ENCODE peak calls at places on chromosomes 11 and 22, in nine cellular contexts. One of them, this sample, is unnamed.

GRCh38 chr22:39351689-39352214 is 2.0 kb downstream of the SYNGR1 start:
- DNase-seq in Peyer's patch: no peak
- DNase-seq in CD4-positive, CD25-positive, alpha-beta regulatory T cell: no peak
- DNase-seq in substantia nigra: no peak
- DNase-seq in gastrocnemius medialis: no peak
- DNase-seq in cardiac muscle cell: peak
- DNase-seq in dorsolateral prefrontal cortex: no peak
- DNase-seq in thoracic aorta: no peak
- DNase-seq in CD4-positive, alpha-beta T cell: no peak
- DNase-seq in this sample: no peak

GRCh38 chr11:45771942-45772522 is 32.9 kb upstream of the SLC35C1 start:
- DNase-seq in Peyer's patch: peak
- DNase-seq in CD4-positive, CD25-positive, alpha-beta regulatory T cell: peak
- DNase-seq in cardiac muscle cell: peak
- DNase-seq in thoracic aorta: peak
- DNase-seq in CD4-positive, alpha-beta T cell: peak
- DNase-seq in substantia nigra: peak
- DNase-seq in gastrocnemius medialis: peak
- DNase-seq in dorsolateral prefrontal cortex: peak
- DNase-seq in this sample: peak

GRCh38 chr11:120527111-120527748 is 15.7 kb downstream of the GRIK4 start:
- DNase-seq in dorsolateral prefrontal cortex: no peak
- DNase-seq in Peyer's patch: no peak
- DNase-seq in thoracic aorta: no peak
- DNase-seq in gastrocnemius medialis: no peak
- DNase-seq in CD4-positive, alpha-beta T cell: no peak
- DNase-seq in substantia nigra: no peak
- DNase-seq in CD4-positive, CD25-positive, alpha-beta regulatory T cell: no peak
- DNase-seq in cardiac muscle cell: no peak
- DNase-seq in this sample: no peak

GRCh38 chr11:83459802-83460201 is 173.6 kb upstream of the CCDC90B start:
- DNase-seq in CD4-positive, alpha-beta T cell: no peak
- DNase-seq in dorsolateral prefrontal cortex: no peak
- DNase-seq in thoracic aorta: no peak
- DNase-seq in CD4-positive, CD25-positive, alpha-beta regulatory T cell: no peak
- DNase-seq in substantia nigra: no peak
- DNase-seq in cardiac muscle cell: no peak
- DNase-seq in gastrocnemius medialis: no peak
- DNase-seq in Peyer's patch: no peak
- DNase-seq in this sample: no peak

GRCh38 chr11:71251761-71252433 is 480 bp downstream of the SHANK2 start:
- DNase-seq in Peyer's patch: peak
- DNase-seq in cardiac muscle cell: peak
- DNase-seq in CD4-positive, alpha-beta T cell: no peak
- DNase-seq in CD4-positive, CD25-positive, alpha-beta regulatory T cell: no peak
- DNase-seq in thoracic aorta: no peak
- DNase-seq in substantia nigra: no peak
- DNase-seq in gastrocnemius medialis: no peak
- DNase-seq in dorsolateral prefrontal cortex: no peak
- DNase-seq in this sample: no peak

GRCh38 chr11:113994077-113994954 is 19.4 kb downstream of the HTR3A start:
- DNase-seq in cardiac muscle cell: peak
- DNase-seq in Peyer's patch: no peak
- DNase-seq in substantia nigra: no peak
- DNase-seq in CD4-positive, CD25-positive, alpha-beta regulatory T cell: peak
- DNase-seq in thoracic aorta: no peak
- DNase-seq in gastrocnemius medialis: no peak
- DNase-seq in CD4-positive, alpha-beta T cell: peak
- DNase-seq in dorsolateral prefrontal cortex: no peak
- DNase-seq in this sample: no peak

GRCh38 chr22:45064313-45065268 is 54.8 kb upstream of the PHF21B start:
- DNase-seq in dorsolateral prefrontal cortex: no peak
- DNase-seq in cardiac muscle cell: no peak
- DNase-seq in Peyer's patch: no peak
- DNase-seq in thoracic aorta: no peak
- DNase-seq in CD4-positive, alpha-beta T cell: no peak
- DNase-seq in CD4-positive, CD25-positive, alpha-beta regulatory T cell: peak
- DNase-seq in substantia nigra: no peak
- DNase-seq in gastrocnemius medialis: no peak
- DNase-seq in this sample: no peak

GRCh38 chr11:71490731-71491390 is 36.2 kb upstream of the KRTAP5-7 start:
- DNase-seq in substantia nigra: no peak
- DNase-seq in CD4-positive, CD25-positive, alpha-beta regulatory T cell: no peak
- DNase-seq in thoracic aorta: no peak
- DNase-seq in Peyer's patch: peak
- DNase-seq in dorsolateral prefrontal cortex: no peak
- DNase-seq in cardiac muscle cell: no peak
- DNase-seq in gastrocnemius medialis: no peak
- DNase-seq in CD4-positive, alpha-beta T cell: no peak
- DNase-seq in this sample: no peak

GRCh38 chr11:123166095-123166559 is 28.9 kb downstream of the CLMP start:
- DNase-seq in CD4-positive, CD25-positive, alpha-beta regulatory T cell: peak
- DNase-seq in thoracic aorta: no peak
- DNase-seq in CD4-positive, alpha-beta T cell: no peak
- DNase-seq in gastrocnemius medialis: no peak
- DNase-seq in cardiac muscle cell: peak
- DNase-seq in substantia nigra: no peak
- DNase-seq in dorsolateral prefrontal cortex: no peak
- DNase-seq in Peyer's patch: peak
- DNase-seq in this sample: no peak

GRCh38 chr11:107172996-107173395 is 154.7 kb upstream of the GUCY1A2 start:
- DNase-seq in CD4-positive, CD25-positive, alpha-beta regulatory T cell: no peak
- DNase-seq in cardiac muscle cell: no peak
- DNase-seq in thoracic aorta: no peak
- DNase-seq in dorsolateral prefrontal cortex: no peak
- DNase-seq in substantia nigra: no peak
- DNase-seq in Peyer's patch: no peak
- DNase-seq in CD4-positive, alpha-beta T cell: no peak
- DNase-seq in gastrocnemius medialis: no peak
- DNase-seq in this sample: no peak

GRCh38 chr22:44611880-44612496 is 90.0 kb upstream of the PRR5 start:
- DNase-seq in dorsolateral prefrontal cortex: no peak
- DNase-seq in thoracic aorta: no peak
- DNase-seq in CD4-positive, alpha-beta T cell: no peak
- DNase-seq in CD4-positive, CD25-positive, alpha-beta regulatory T cell: no peak
- DNase-seq in cardiac muscle cell: no peak
- DNase-seq in substantia nigra: no peak
- DNase-seq in Peyer's patch: no peak
- DNase-seq in gastrocnemius medialis: no peak
- DNase-seq in this sample: no peak

GRCh38 chr11:28104984-28105383 is 3.0 kb downstream of the KIF18A start:
- DNase-seq in thoracic aorta: no peak
- DNase-seq in CD4-positive, alpha-beta T cell: no peak
- DNase-seq in cardiac muscle cell: no peak
- DNase-seq in CD4-positive, CD25-positive, alpha-beta regulatory T cell: no peak
- DNase-seq in dorsolateral prefrontal cortex: no peak
- DNase-seq in gastrocnemius medialis: no peak
- DNase-seq in substantia nigra: no peak
- DNase-seq in Peyer's patch: no peak
- DNase-seq in this sample: no peak

GRCh38 chr11:82889133-82890001 is 10.9 kb downstream of the PRCP start:
- DNase-seq in CD4-positive, alpha-beta T cell: no peak
- DNase-seq in thoracic aorta: no peak
- DNase-seq in gastrocnemius medialis: no peak
- DNase-seq in substantia nigra: no peak
- DNase-seq in cardiac muscle cell: no peak
- DNase-seq in Peyer's patch: no peak
- DNase-seq in dorsolateral prefrontal cortex: no peak
- DNase-seq in CD4-positive, CD25-positive, alpha-beta regulatory T cell: no peak
- DNase-seq in this sample: no peak

GRCh38 chr11:8863838-8864237 is 47.2 kb upstream of the AKIP1 start:
- DNase-seq in dorsolateral prefrontal cortex: no peak
- DNase-seq in Peyer's patch: no peak
- DNase-seq in substantia nigra: no peak
- DNase-seq in CD4-positive, alpha-beta T cell: no peak
- DNase-seq in CD4-positive, CD25-positive, alpha-beta regulatory T cell: no peak
- DNase-seq in thoracic aorta: no peak
- DNase-seq in cardiac muscle cell: no peak
- DNase-seq in gastrocnemius medialis: no peak
- DNase-seq in this sample: no peak

GRCh38 chr22:43162412-43163150 is 11.2 kb downstream of the TSPO start:
- DNase-seq in gastrocnemius medialis: no peak
- DNase-seq in cardiac muscle cell: no peak
- DNase-seq in dorsolateral prefrontal cortex: no peak
- DNase-seq in substantia nigra: no peak
- DNase-seq in thoracic aorta: no peak
- DNase-seq in CD4-positive, CD25-positive, alpha-beta regulatory T cell: no peak
- DNase-seq in Peyer's patch: no peak
- DNase-seq in CD4-positive, alpha-beta T cell: no peak
- DNase-seq in this sample: no peak

GRCh38 chr11:68903288-68903630 is 373 bp downstream of the MRPL21 start:
- DNase-seq in cardiac muscle cell: no peak
- DNase-seq in CD4-positive, CD25-positive, alpha-beta regulatory T cell: no peak
- DNase-seq in substantia nigra: no peak
- DNase-seq in CD4-positive, alpha-beta T cell: no peak
- DNase-seq in Peyer's patch: no peak
- DNase-seq in dorsolateral prefrontal cortex: no peak
- DNase-seq in thoracic aorta: no peak
- DNase-seq in gastrocnemius medialis: no peak
- DNase-seq in this sample: no peak

GRCh38 chr11:491358-491757 is 15.7 kb downstream of the RNH1 start:
- DNase-seq in CD4-positive, alpha-beta T cell: no peak
- DNase-seq in Peyer's patch: no peak
- DNase-seq in dorsolateral prefrontal cortex: no peak
- DNase-seq in gastrocnemius medialis: no peak
- DNase-seq in substantia nigra: no peak
- DNase-seq in CD4-positive, CD25-positive, alpha-beta regulatory T cell: no peak
- DNase-seq in cardiac muscle cell: no peak
- DNase-seq in thoracic aorta: no peak
- DNase-seq in this sample: no peak
- H3K27ac ChIP-seq in CD4-positive, alpha-beta T cell: no peak
- H3K27ac ChIP-seq in Peyer's patch: no peak
- H3K27ac ChIP-seq in dorsolateral prefrontal cortex: no peak
- H3K27ac ChIP-seq in gastrocnemius medialis: no peak
- H3K27ac ChIP-seq in substantia nigra: no peak
- H3K27ac ChIP-seq in CD4-positive, CD25-positive, alpha-beta regulatory T cell: no peak
- H3K27ac ChIP-seq in cardiac muscle cell: no peak
- H3K27ac ChIP-seq in thoracic aorta: no peak
- H3K27ac ChIP-seq in this sample: no peak

DNA sequence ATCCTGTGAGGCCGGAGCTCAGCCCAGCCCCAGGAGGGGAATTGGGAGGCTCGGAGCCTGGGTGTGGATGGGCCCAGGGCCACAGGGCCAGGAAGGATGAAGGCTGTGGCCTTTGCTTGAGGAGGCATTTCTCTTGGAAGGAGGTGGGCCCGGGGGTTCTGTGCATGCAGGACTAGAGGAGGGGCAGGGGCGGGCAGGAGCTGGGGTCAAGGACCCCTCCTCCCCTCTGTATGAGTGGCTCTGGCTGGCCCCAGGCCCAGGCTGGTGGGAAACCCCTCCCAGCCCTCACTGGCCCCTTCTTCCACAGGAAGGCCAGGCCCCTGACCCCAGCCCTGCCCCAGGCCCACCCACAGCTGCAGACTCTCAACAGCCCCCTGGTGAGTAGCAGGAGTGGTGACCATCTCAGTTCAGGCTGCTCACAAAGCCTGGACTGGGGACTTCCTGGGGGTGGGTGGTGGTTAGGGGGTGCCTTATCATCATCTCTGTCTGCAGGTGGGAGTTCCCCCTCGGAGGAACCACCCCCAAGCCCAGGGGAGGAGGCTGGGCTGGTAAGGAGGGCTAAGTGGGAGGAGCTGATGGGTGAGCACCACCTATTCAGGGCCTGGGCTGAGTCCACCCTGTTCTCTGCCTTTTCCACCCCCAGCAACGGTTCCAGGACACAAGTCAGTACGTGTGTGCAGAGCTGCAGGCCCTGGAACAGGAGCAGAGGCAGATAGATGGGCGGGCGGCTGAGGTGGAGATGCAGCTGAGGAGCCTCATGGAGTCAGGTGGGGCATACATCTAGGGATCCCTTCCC is 6.0 kb downstream of the KCNK7 start:
- DNase-seq in CD4-positive, alpha-beta T cell: no peak
- DNase-seq in gastrocnemius medialis: no peak
- DNase-seq in substantia nigra: no peak
- DNase-seq in dorsolateral prefrontal cortex: no peak
- DNase-seq in Peyer's patch: no peak
- DNase-seq in cardiac muscle cell: no peak
- DNase-seq in CD4-positive, CD25-positive, alpha-beta regulatory T cell: no peak
- DNase-seq in thoracic aorta: no peak
- DNase-seq in this sample: no peak
- H3K27ac ChIP-seq in CD4-positive, alpha-beta T cell: no peak
- H3K27ac ChIP-seq in gastrocnemius medialis: peak
- H3K27ac ChIP-seq in substantia nigra: no peak
- H3K27ac ChIP-seq in dorsolateral prefrontal cortex: no peak
- H3K27ac ChIP-seq in Peyer's patch: no peak
- H3K27ac ChIP-seq in cardiac muscle cell: no peak
- H3K27ac ChIP-seq in CD4-positive, CD25-positive, alpha-beta regulatory T cell: peak
- H3K27ac ChIP-seq in thoracic aorta: no peak
- H3K27ac ChIP-seq in this sample: peak

DNA sequence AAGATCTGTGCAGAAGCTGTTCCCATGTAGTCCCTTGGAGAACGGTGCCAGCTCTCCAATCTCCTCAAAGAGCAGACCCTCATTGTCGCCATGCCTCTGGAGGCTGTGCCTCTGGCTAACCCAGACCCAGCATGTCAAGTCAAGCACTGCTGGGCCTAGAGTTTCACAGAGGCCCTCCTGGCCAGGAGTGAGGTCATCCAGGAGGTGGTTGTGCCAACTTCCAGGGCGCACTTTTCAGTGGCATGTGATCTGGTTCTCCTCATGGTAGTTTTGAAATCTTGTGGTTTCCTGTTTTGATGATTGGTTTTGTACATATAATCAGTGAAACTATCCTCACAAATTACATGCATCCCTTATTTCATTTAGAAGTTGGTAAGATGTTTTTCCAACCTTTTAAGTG is 78.9 kb downstream of the PPFIBP2 start:
- DNase-seq in Peyer's patch: no peak
- DNase-seq in thoracic aorta: no peak
- DNase-seq in gastrocnemius medialis: peak
- DNase-seq in cardiac muscle cell: no peak
- DNase-seq in CD4-positive, CD25-positive, alpha-beta regulatory T cell: peak
- DNase-seq in dorsolateral prefrontal cortex: no peak
- DNase-seq in CD4-positive, alpha-beta T cell: no peak
- DNase-seq in substantia nigra: no peak
- DNase-seq in this sample: peak
- H3K27ac ChIP-seq in Peyer's patch: no peak
- H3K27ac ChIP-seq in thoracic aorta: no peak
- H3K27ac ChIP-seq in gastrocnemius medialis: peak
- H3K27ac ChIP-seq in cardiac muscle cell: no peak
- H3K27ac ChIP-seq in CD4-positive, CD25-positive, alpha-beta regulatory T cell: no peak
- H3K27ac ChIP-seq in dorsolateral prefrontal cortex: peak
- H3K27ac ChIP-seq in CD4-positive, alpha-beta T cell: no peak
- H3K27ac ChIP-seq in substantia nigra: peak
- H3K27ac ChIP-seq in this sample: no peak

DNA sequence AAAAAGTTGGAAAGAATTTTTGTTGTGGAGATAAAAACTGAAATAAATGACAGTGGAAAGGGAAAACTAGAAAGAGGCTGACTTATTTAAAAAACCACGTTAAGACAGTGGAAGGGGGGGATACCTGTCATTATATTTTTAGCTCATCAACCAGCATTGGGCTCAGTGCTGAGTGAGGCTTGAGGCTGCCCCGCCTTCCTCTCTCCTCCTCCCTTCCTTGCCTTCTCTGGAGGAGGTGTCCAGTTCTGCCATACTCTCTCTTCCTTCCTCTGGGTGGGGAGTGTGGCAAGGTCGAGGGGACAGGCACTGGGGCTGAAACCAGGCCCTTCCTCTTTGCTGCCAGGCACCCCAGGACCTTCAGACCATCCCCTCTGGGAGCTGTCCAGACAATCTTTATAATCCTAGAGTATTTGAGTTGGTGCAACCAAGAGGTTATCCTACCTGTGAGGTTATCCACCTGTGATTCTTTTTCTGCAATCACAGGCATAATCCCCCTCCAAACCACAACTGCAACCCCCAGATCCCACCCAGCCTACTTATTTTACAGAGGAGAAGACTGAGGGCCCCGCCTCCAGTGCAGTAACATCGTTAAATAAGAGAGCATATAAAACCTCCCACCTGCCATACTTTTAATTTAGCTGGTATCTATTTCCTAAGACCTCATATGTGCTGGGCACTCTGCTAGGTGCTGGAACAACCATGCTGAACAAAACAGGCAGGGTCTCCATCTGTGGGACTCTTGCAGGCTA is 578.5 kb downstream of the BUD13 start:
- DNase-seq in thoracic aorta: no peak
- DNase-seq in cardiac muscle cell: peak
- DNase-seq in substantia nigra: no peak
- DNase-seq in gastrocnemius medialis: no peak
- DNase-seq in CD4-positive, alpha-beta T cell: no peak
- DNase-seq in dorsolateral prefrontal cortex: no peak
- DNase-seq in CD4-positive, CD25-positive, alpha-beta regulatory T cell: no peak
- DNase-seq in Peyer's patch: no peak
- DNase-seq in this sample: no peak
- H3K27ac ChIP-seq in thoracic aorta: no peak
- H3K27ac ChIP-seq in cardiac muscle cell: no peak
- H3K27ac ChIP-seq in substantia nigra: no peak
- H3K27ac ChIP-seq in gastrocnemius medialis: no peak
- H3K27ac ChIP-seq in CD4-positive, alpha-beta T cell: no peak
- H3K27ac ChIP-seq in dorsolateral prefrontal cortex: no peak
- H3K27ac ChIP-seq in CD4-positive, CD25-positive, alpha-beta regulatory T cell: no peak
- H3K27ac ChIP-seq in Peyer's patch: peak
- H3K27ac ChIP-seq in this sample: no peak